ENCODE peak calls at places on chromosomes 13 and 19, in seven cellular contexts. O, F, H, J, G, R and N are unnamed samples. For H3K36me3, H3K27me3 and H3K9me3, the result is how much of the 10 kb centered on the place peaks cover.

GRCh38 chr19:11982526-11982925 is 17.7 kb downstream of the ZNF763 start:
- DNase-seq in O (no peak), F (no peak), H (no peak), J (peak), G (no peak), R (no peak), N (no peak)

GRCh38 chr13:77696006-77696862 is 1.3 kb upstream of the SLAIN1 start:
- DNase-seq in O (no peak), F (no peak), H (no peak), J (no peak), G (no peak), R (no peak), N (peak)

GRCh38 chr13:30551194-30551593 is 66.5 kb upstream of the USPL1 start:
- DNase-seq in O (peak), F (no peak), H (no peak), J (peak), G (no peak), R (no peak), N (peak)

GRCh38 chr13:99528547-99528946 is 27.3 kb downstream of the TM9SF2 start:
- DNase-seq in O (peak), F (peak), H (no peak), J (no peak), G (no peak), R (no peak), N (no peak)

GRCh38 chr19:40101813-40102212 is 11.1 kb upstream of the ZNF780A start:
- DNase-seq in O (no peak), F (no peak), H (no peak), J (no peak), G (no peak), R (no peak), N (no peak)

GRCh38 chr13:102571075-102571474 is 25.7 kb upstream of the TPP2 start:
- DNase-seq in O (no peak), F (no peak), H (no peak), J (peak), G (no peak), R (no peak), N (no peak)

GRCh38 chr13:50969691-50970090 is 60.1 kb downstream of the RNASEH2B start:
- DNase-seq in O (peak), F (peak), H (no peak), J (no peak), G (no peak), R (no peak), N (no peak)

GRCh38 chr13:71759506-71760225 is 107.3 kb downstream of the DACH1 start:
- DNase-seq in O (no peak), F (no peak), H (no peak), J (no peak), G (no peak), R (no peak), N (no peak)

GRCh38 chr13:40440990-40441820 is 225.2 kb downstream of the FOXO1 start:
- DNase-seq in O (no peak), F (peak), H (peak), J (peak), G (peak), R (peak), N (no peak)

GRCh38 chr13:50410921-50411712 is 395.9 kb downstream of the KCNRG start:
- DNase-seq in O (no peak), F (no peak), H (no peak), J (peak), G (no peak), R (peak), N (no peak)

GRCh38 chr13:102405499-102406079 is 3.7 kb upstream of the FGF14 start:
- DNase-seq in O (peak), F (no peak), H (no peak), J (peak), G (no peak), R (no peak), N (no peak)

GRCh38 chr13:32734511-32734910 is 148.3 kb downstream of the PDS5B start:
- DNase-seq in O (no peak), F (no peak), H (no peak), J (peak), G (peak), R (no peak), N (no peak)

GRCh38 chr13:28357247-28357825 is 137.6 kb downstream of the FLT1 start:
- DNase-seq in O (no peak), F (no peak), H (no peak), J (no peak), G (no peak), R (no peak), N (no peak)

GRCh38 chr19:48819366-48819816 is 8.6 kb upstream of the BCAT2 start:
- DNase-seq in O (no peak), F (peak), H (no peak), J (peak), G (peak), R (peak), N (no peak)

GRCh38 chr13:78430166-78430791 is 173.1 kb downstream of the POU4F1 start:
- DNase-seq in O (no peak), F (no peak), H (no peak), J (no peak), G (no peak), R (no peak), N (no peak)

GRCh38 chr13:110520431-110521295 is 40.9 kb downstream of the RAB20 start:
- DNase-seq in O (no peak), F (peak), H (no peak), J (peak), G (peak), R (peak), N (no peak)

GRCh38 chr13:49248433-49249002 is 793 bp downstream of the CDADC1 start:
- DNase-seq in O (no peak), F (no peak), H (no peak), J (peak), G (no peak), R (peak), N (peak)

GRCh38 chr13:70087247-70087646 is 20.4 kb upstream of the ATXN8OS start:
- DNase-seq in O (no peak), F (no peak), H (no peak), J (no peak), G (no peak), R (no peak), N (no peak)

GRCh38 chr13:41858783-41859182 is 102.1 kb downstream of the VWA8 start:
- DNase-seq in O (no peak), F (no peak), H (no peak), J (no peak), G (no peak), R (peak), N (no peak)

GRCh38 chr19:40610396-40611064 is 9.4 kb downstream of the LTBP4 start:
- DNase-seq in O (peak), F (peak), H (peak), J (peak), G (no peak), R (no peak), N (no peak)

GRCh38 chr13:102847272-102848234 is 1.7 kb downstream of the ERCC5 start:
- DNase-seq in O (peak), F (no peak), H (peak), J (peak), G (no peak), R (no peak), N (no peak)

GRCh38 chr13:42275506-42275905 is 3.6 kb downstream of the AKAP11 start:
- DNase-seq in O (no peak), F (no peak), H (no peak), J (no peak), G (no peak), R (no peak), N (no peak)

GRCh38 chr13:30745917-30746686 is 10.8 kb downstream of the ALOX5AP start:
- DNase-seq in O (no peak), F (peak), H (no peak), J (no peak), G (no peak), R (no peak), N (no peak)

GRCh38 chr13:33191425-33192221 is 93.9 kb downstream of the STARD13 start:
- DNase-seq in O (no peak), F (no peak), H (no peak), J (peak), G (no peak), R (no peak), N (no peak)

GRCh38 chr19:2494447-2495129 is 18.7 kb downstream of the GADD45B start:
- DNase-seq in O (no peak), F (peak), H (peak), J (peak), G (peak), R (peak), N (no peak)

GRCh38 chr19:37654833-37655688 is at the start of gene ZFP30:
- DNase-seq in O (peak), F (peak), H (peak), J (peak), G (peak), R (peak), N (peak)

GRCh38 chr19:50729894-50730293 is 6.7 kb downstream of the CLEC11A start:
- DNase-seq in O (no peak), F (no peak), H (no peak), J (no peak), G (no peak), R (no peak), N (no peak)

GRCh38 chr13:113358653-113359052 is 5.3 kb downstream of the GRTP1 start:
- DNase-seq in O (no peak), F (no peak), H (no peak), J (peak), G (no peak), R (no peak), N (no peak)

GRCh38 chr19:18531485-18531884 is 9.6 kb upstream of the ELL start:
- DNase-seq in O (no peak), F (no peak), H (no peak), J (no peak), G (no peak), R (no peak), N (no peak)

GRCh38 chr19:29586401-29586800 is 19.7 kb upstream of the POP4 start:
- DNase-seq in O (no peak), F (no peak), H (no peak), J (no peak), G (no peak), R (no peak), N (no peak)

GRCh38 chr19:40567040-40567749 is 9.5 kb upstream of the SHKBP1 start:
- DNase-seq in O (no peak), F (no peak), H (no peak), J (peak), G (no peak), R (no peak), N (no peak)

GRCh38 chr19:29255912-29256311 is 43.0 kb upstream of the UQCRFS1 start:
- DNase-seq in O (no peak), F (no peak), H (no peak), J (no peak), G (no peak), R (no peak), N (no peak)

GRCh38 chr19:5572556-5573286 is 5.0 kb upstream of the TINCR start:
- DNase-seq in O (no peak), F (peak), H (no peak), J (no peak), G (no peak), R (no peak), N (no peak)

GRCh38 chr13:109314101-109314500 is 472.3 kb downstream of the IRS2 start:
- DNase-seq in O (no peak), F (no peak), H (no peak), J (no peak), G (no peak), R (no peak), N (no peak)

GRCh38 chr13:29743229-29743786 is 107.1 kb downstream of the UBL3 start:
- DNase-seq in O (no peak), F (no peak), H (no peak), J (peak), G (peak), R (peak), N (no peak)

GRCh38 chr19:46862974-46863632 is 2.3 kb downstream of the ARHGAP35 start:
- DNase-seq in O (no peak), F (peak), H (no peak), J (peak), G (no peak), R (peak), N (no peak)

GRCh38 chr19:44618640-44619357 is 5.4 kb downstream of the IGSF23 start:
- DNase-seq in O (no peak), F (no peak), H (no peak), J (no peak), G (no peak), R (no peak), N (no peak)

GRCh38 chr13:39676315-39676876 is 20.9 kb downstream of the COG6 start:
- DNase-seq in O (no peak), F (no peak), H (no peak), J (peak), G (peak), R (peak), N (peak)

GRCh38 chr19:42130254-42130573 is 2.0 kb downstream of the POU2F2 start:
- DNase-seq in O (no peak), F (no peak), H (no peak), J (no peak), G (no peak), R (no peak), N (no peak)
- H3K36me3 ChIP-seq in O (under half), F (under half), H (under half), J (under half), G (under half), R (under half), N (under half)

GRCh38 chr19:33261511-33262192 is 36.0 kb upstream of the SLC7A10 start:
- DNase-seq in O (no peak), F (no peak), H (no peak), J (no peak), G (no peak), R (no peak), N (no peak)

GRCh38 chr19:33266971-33267484 is 35.3 kb downstream of the CEBPA start:
- DNase-seq in O (no peak), F (no peak), H (peak), J (no peak), G (no peak), R (no peak), N (no peak)

GRCh38 chr19:33267706-33268105 is 34.6 kb downstream of the CEBPA start:
- DNase-seq in O (no peak), F (no peak), H (peak), J (no peak), G (no peak), R (no peak), N (no peak)

GRCh38 chr19:33263325-33264023 is 37.8 kb upstream of the SLC7A10 start:
- DNase-seq in O (no peak), F (no peak), H (no peak), J (no peak), G (no peak), R (no peak), N (no peak)

GRCh38 chr19:33264881-33265445 is 37.4 kb downstream of the CEBPA start:
- DNase-seq in O (no peak), F (no peak), H (peak), J (no peak), G (no peak), R (no peak), N (no peak)
- H3K27me3 ChIP-seq in O (under half), F (under half), H (under half), J (under half), G (under half), R (under half), N (under half)

DNA sequence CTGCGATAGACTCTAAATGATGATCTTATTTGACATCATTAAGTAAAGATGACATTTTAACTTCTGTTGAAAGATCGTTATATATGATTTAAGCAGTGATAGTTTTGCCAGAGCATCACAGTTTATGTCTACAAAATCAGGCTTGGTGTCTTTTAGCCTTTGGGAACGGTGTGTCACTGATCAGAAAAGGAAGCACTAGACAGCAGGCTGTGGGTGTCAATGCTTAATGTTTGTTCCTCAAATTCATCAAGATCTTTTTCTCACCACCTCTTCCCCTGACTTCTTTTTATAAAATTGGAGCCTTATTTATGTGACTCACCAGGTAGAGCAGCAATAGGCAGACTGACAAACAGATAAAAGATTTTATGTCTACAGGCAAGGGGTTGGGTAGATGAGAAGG is 1558.5 kb downstream of the EFNB2 start:
- DNase-seq in O (no peak), F (no peak), H (no peak), J (no peak), G (no peak), R (no peak), N (no peak)
- H3K9me3 ChIP-seq in O (under half), F (under half), H (under half), J (under half), G (under half), R (under half), N (under half)

GRCh38 chr13:98443800-98444325 is 133.0 kb downstream of the STK24 start:
- DNase-seq in O (no peak), F (no peak), H (no peak), J (no peak), G (no peak), R (no peak), N (no peak)
- H3K36me3 ChIP-seq in O (under half), F (under half), H (under half), J (under half), G (under half), R (under half), N (under half)

DNA sequence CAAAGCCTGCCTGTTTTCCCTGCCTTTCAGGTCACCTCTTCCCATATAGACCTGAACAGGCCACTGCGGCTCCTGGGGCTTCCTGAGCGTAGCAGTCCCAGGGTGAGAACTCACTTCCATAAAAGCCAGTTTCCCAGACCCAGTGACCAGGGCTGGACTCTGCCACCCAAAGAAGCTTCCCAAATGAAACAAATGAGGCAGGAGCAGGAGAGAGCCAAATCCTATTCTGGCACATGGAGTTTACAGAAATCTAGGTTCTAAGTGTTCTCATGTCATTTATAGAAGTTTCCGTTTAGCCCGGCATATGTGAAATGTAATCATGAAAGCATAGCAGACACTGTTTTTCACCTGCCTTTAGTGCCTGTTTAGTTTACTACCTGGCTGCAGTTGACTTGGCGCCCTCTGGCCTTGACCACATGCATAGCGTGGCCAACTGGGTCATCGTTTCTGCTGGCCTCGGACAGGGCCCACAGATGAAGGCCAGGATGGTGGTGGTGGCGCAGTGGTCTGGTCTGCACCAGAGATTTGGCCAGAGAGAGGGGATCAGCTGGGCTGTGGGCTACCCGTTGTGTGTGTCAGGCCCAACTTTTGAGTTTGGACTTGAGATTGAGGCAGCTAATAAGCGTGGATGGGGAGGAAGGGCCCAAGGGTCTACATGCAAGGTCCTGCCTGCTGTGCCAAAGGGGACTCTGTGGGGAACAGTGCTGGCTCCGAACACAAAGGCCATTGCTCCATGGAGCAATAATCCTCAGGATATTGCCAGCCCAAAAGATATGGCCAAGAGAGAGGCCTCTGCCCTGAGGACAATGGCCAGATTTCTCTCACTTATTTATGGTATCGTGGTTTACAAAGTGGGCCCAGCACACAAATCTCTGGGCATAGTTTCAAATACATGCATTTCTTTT is 43.3 kb downstream of the NFIX start:
- DNase-seq in O (no peak), F (no peak), H (no peak), J (peak), G (no peak), R (no peak), N (no peak)
- H3K27me3 ChIP-seq in O (under half), F (under half), H (under half), J (under half), G (under half), R (under half), N (under half)